ENCODE peak calls at places on chromosome 16, in seven cellular contexts. C is A549, W is ovary, G is sigmoid colon, V is tibial nerve, E is stomach, F is GM12878. J is an unnamed sample.

GRCh38 chr16:53518550-53519416 is 15.8 kb upstream of the AKTIP start:
- DNase-seq in C (no peak), W (no peak), G (no peak), V (no peak), E (peak; percentile 58), F (peak; percentile 97), J (peak; percentile 71)

GRCh38 chr16:29809031-29809747 is 2.8 kb upstream of the PRRT2 start:
- DNase-seq in C (no peak), W (peak; percentile 61), G (no peak), V (no peak), E (no peak), F (no peak), J (no peak)

GRCh38 chr16:4613636-4614570 is 785 bp downstream of the UBALD1 start:
- DNase-seq in C (no peak), W (peak; percentile 58), G (peak; percentile 69), V (no peak), E (no peak), F (no peak), J (peak; percentile 28)

GRCh38 chr16:20803561-20804214 is 2.6 kb downstream of the ERI2 start:
- DNase-seq in C (no peak), W (no peak), G (no peak), V (no peak), E (no peak), F (no peak), J (no peak)

GRCh38 chr16:70588565-70588964 is 57.8 kb upstream of the IL34 start:
- DNase-seq in C (no peak), W (no peak), G (no peak), V (no peak), E (no peak), F (no peak), J (no peak)

GRCh38 chr16:87453326-87453725 is 39.5 kb downstream of the ZCCHC14 start:
- DNase-seq in C (no peak), W (no peak), G (no peak), V (no peak), E (no peak), F (no peak), J (no peak)

GRCh38 chr16:87924937-87925670 is 11.2 kb downstream of the CA5A start:
- DNase-seq in C (no peak), W (no peak), G (no peak), V (no peak), E (peak; percentile 82), F (no peak), J (no peak)

GRCh38 chr16:27690604-27691003 is 140.7 kb downstream of the KATNIP start:
- DNase-seq in C (no peak), W (no peak), G (no peak), V (no peak), E (no peak), F (no peak), J (peak; percentile 35)

GRCh38 chr16:87465306-87465705 is 27.5 kb downstream of the ZCCHC14 start:
- DNase-seq in C (no peak), W (peak; percentile 63), G (peak; percentile 96), V (peak; percentile 79), E (peak; percentile 90), F (no peak), J (peak; percentile 70)

GRCh38 chr16:938136-938535 is 32.6 kb downstream of the LMF1 start:
- DNase-seq in C (no peak), W (no peak), G (no peak), V (no peak), E (no peak), F (no peak), J (no peak)

GRCh38 chr16:28140788-28141618 is 70.8 kb downstream of the XPO6 start:
- DNase-seq in C (no peak), W (no peak), G (no peak), V (no peak), E (peak; percentile 31), F (peak; percentile 90), J (peak; percentile 37)

GRCh38 chr16:47342055-47342454 is 118.8 kb downstream of the ITFG1 start:
- DNase-seq in C (no peak), W (no peak), G (no peak), V (no peak), E (no peak), F (no peak), J (no peak)

GRCh38 chr16:54934536-54935410 is 4.1 kb downstream of the IRX5 start:
- DNase-seq in C (no peak), W (no peak), G (no peak), V (no peak), E (no peak), F (no peak), J (no peak)

GRCh38 chr16:303760-304505 is 21.0 kb downstream of the PDIA2 start:
- DNase-seq in C (no peak), W (no peak), G (no peak), V (no peak), E (no peak), F (no peak), J (no peak)

GRCh38 chr16:87679593-87680271 is 77.4 kb downstream of the JPH3 start:
- DNase-seq in C (no peak), W (no peak), G (no peak), V (no peak), E (no peak), F (no peak), J (no peak)

GRCh38 chr16:88651276-88651988 is 579 bp upstream of the CYBA start:
- DNase-seq in C (no peak), W (no peak), G (no peak), V (no peak), E (peak; percentile 63), F (peak; percentile 92), J (peak; percentile 81)

GRCh38 chr16:11502239-11502638 is 84.5 kb downstream of the LITAF start:
- DNase-seq in C (no peak), W (no peak), G (no peak), V (no peak), E (no peak), F (no peak), J (no peak)
- TF ChIP-seq EP300 in C (no peak), W (no peak), G (no peak), V (no peak), E (no peak), F (no peak), J (no peak)

DNA sequence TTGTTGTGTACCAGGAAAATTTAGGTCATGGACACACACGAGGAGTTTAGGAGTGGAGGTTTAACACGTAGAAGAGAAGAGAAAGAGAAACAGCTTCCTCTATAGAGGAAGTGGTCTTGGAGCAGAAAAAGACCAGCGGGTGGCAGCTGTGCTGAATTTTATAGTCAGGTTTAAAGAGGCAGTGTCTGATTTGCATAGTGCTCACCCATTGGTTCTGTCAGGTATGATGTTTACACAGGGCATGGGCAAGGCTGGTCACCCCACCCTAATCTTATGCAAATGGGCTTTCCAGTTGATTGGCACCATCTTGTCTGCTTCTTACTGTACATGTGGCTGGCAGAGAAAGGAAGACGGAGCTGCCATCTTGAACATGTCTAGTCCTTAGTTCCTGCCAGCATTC is 309.0 kb downstream of the CDH13 start:
- DNase-seq in C (no peak), W (no peak), G (no peak), V (no peak), E (no peak), F (no peak), J (no peak)
- TF ChIP-seq CTCF in C (no peak), W (no peak), G (no peak), V (no peak), E (no peak), F (no peak), J (no peak)

DNA sequence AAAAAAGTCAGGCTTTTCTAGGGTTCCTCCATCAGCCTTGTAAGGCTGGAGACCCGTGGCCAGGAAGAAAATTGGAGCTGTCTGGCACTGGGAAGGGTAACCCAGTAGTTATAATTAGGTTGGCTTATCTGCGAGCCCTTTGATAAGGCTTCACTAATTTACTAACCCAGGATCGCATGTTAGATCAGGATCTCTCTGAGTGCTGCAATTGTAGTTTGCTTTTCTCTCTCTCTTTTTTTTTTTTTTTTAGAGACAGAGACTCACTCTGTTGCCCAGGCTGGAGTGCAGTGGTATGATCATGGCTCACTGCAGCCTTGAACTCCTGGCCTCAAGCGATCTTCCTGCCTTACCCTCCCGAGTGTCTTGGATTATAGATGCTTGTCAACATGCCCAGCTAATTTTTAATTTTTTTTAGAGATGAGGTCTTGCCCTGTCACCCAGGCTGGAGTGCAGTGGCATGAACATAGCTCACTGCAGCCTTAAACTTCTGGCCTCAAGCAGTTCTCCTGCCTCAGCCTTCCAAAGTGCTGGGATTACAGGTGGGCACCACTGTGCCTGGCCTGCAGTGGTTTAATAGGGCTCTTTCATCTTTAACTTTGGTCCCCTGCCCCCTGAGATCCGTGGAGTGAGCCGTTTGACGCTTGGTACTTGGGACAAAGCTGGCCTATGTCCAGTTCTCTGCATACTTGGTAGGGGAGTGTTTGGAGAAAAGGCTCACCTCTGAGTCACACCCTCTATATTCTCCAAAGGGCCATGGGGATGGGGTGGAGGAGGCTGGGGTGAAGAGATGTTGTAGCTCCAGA is 17.2 kb downstream of the ABCC1 start:
- DNase-seq in C (peak; percentile 94), W (no peak), G (no peak), V (no peak), E (no peak), F (no peak), J (no peak)
- TF ChIP-seq EP300 in C (peak; percentile 43), W (no peak), G (no peak), V (no peak), E (no peak), F (no peak), J (no peak)

GRCh38 chr16:85491798-85492616 is 121.1 kb upstream of the GSE1 start:
- DNase-seq in C (no peak), W (peak; percentile 81), G (peak; percentile 91), V (no peak), E (peak; percentile 95), F (no peak), J (peak; percentile 52)
- TF ChIP-seq CTCF in C (no peak), W (no peak), G (no peak), V (no peak), E (peak; percentile 11), F (no peak), J (no peak)